ENCODE peak calls at places on chromosomes 11 and 22, in four cellular contexts. H is body of pancreas, Y is PC-9, Z is SK-N-SH. U is an unnamed sample. For H3K4me1, the result is how much of the 10 kb centered on the place peaks cover.

GRCh38 chr22:48188211-48188845 is 1425.9 kb downstream of the TBC1D22A start:
- DNase-seq in H (no peak), Z (no peak), Y (no peak), U (peak)

GRCh38 chr11:66069715-66070603 is at the start of gene PACS1:
- DNase-seq in H (peak), Z (peak), Y (peak), U (peak)

GRCh38 chr11:8719260-8720190 is 36.9 kb downstream of the RPL27A start:
- DNase-seq in Z (no peak), H (peak), Y (peak), U (no peak)

GRCh38 chr11:40274017-40274416 is 1185.4 kb downstream of the LRRC4C start:
- DNase-seq in Z (no peak), Y (no peak), H (no peak), U (no peak)

GRCh38 chr11:114790910-114791309 is 112.6 kb downstream of the NXPE2 start:
- DNase-seq in H (no peak), Z (no peak), Y (no peak), U (no peak)

GRCh38 chr11:74442601-74443000 is 24.7 kb downstream of the KCNE3 start:
- DNase-seq in Z (no peak), H (no peak), Y (no peak), U (no peak)

GRCh38 chr11:45879803-45880685 is 5.4 kb upstream of the MAPK8IP1 start:
- DNase-seq in H (no peak), Z (no peak), Y (no peak), U (no peak)

GRCh38 chr22:43297246-43298061 is 45.7 kb downstream of the SCUBE1 start:
- DNase-seq in Z (no peak), H (no peak), Y (no peak), U (no peak)

GRCh38 chr22:27876684-27877083 is 42.4 kb downstream of the PITPNB start:
- DNase-seq in H (no peak), Y (no peak), Z (no peak), U (no peak)

GRCh38 chr22:44753189-44754042 is 1.0 kb downstream of the ARHGAP8 start:
- DNase-seq in H (peak), Z (no peak), Y (no peak), U (peak)

GRCh38 chr11:62401356-62401755 is 17.5 kb upstream of the SCGB1A1 start:
- DNase-seq in Z (no peak), H (no peak), Y (no peak), U (no peak)
- H3K4me1 ChIP-seq in Z (under half), H (under half), Y (under half), U (under half)

GRCh38 chr11:1445741-1446445 is 40.7 kb downstream of the MOB2 start:
- DNase-seq in Y (no peak), H (no peak), Z (no peak), U (no peak)
- H3K27ac ChIP-seq in Y (no peak), H (no peak), Z (no peak), U (no peak)

GRCh38 chr22:46632646-46633249 is 12.6 kb downstream of the GRAMD4 start:
- DNase-seq in Y (no peak), Z (no peak), H (no peak), U (no peak)

GRCh38 chr22:46635756-46636155 is 15.6 kb downstream of the GRAMD4 start:
- DNase-seq in Y (no peak), H (no peak), Z (no peak), U (peak)

GRCh38 chr22:46631113-46631512 is 10.9 kb downstream of the GRAMD4 start:
- DNase-seq in Z (no peak), H (no peak), Y (no peak), U (no peak)

GRCh38 chr22:46634011-46634699 is 14.0 kb downstream of the GRAMD4 start:
- DNase-seq in H (no peak), Y (no peak), Z (no peak), U (no peak)

GRCh38 chr22:46633334-46633890 is 13.2 kb downstream of the GRAMD4 start:
- DNase-seq in H (no peak), Y (no peak), Z (no peak), U (no peak)
- H3K4me1 ChIP-seq in H (under half), Y (under half), Z (under half), U (under half)

DNA sequence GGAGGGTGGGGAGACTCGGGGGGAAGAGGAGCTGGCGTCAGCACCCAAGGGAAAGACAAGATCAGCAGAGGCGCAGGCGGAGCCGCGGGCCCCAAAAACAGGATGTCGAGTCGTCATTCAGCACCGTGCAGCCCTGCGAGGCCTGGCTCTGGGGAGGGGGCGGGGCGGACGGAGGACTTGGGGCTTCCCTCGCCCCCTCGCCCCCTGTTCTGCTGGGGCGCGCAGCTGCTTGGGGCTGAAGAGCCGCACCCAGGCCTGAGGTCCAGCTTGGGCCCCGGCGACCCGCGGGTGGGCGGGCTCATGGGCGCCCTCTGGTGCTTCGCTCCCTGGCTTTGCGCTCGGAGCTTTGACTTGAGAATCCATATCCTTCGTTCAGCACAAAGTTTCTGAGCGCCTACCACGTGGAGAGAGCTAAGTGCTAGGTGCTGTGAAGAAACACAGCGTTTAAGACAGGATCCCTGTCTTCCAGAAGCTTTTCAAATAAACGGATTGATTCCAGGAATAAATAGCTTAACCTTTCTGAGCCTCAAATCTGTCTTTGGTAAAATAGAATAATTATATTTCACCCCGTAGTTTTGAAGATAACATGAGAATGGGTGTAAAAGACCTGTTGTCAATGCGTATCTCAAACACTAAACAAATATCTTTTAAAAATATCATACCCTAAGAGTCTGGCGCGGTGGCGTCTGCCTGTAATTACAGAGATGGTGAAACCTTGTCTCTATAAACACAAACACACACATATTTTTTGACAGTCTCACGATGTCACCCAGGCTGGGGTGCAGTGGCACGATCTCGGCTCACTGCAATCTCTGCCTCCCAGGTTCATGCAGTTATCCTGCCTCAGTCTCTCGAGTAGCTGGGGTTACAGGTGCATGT is 906 bp upstream of the RHOG start:
- DNase-seq in Z (peak), H (peak), Y (peak), U (peak)
- H3K27ac ChIP-seq in Z (peak), H (peak), Y (peak), U (peak)

DNA sequence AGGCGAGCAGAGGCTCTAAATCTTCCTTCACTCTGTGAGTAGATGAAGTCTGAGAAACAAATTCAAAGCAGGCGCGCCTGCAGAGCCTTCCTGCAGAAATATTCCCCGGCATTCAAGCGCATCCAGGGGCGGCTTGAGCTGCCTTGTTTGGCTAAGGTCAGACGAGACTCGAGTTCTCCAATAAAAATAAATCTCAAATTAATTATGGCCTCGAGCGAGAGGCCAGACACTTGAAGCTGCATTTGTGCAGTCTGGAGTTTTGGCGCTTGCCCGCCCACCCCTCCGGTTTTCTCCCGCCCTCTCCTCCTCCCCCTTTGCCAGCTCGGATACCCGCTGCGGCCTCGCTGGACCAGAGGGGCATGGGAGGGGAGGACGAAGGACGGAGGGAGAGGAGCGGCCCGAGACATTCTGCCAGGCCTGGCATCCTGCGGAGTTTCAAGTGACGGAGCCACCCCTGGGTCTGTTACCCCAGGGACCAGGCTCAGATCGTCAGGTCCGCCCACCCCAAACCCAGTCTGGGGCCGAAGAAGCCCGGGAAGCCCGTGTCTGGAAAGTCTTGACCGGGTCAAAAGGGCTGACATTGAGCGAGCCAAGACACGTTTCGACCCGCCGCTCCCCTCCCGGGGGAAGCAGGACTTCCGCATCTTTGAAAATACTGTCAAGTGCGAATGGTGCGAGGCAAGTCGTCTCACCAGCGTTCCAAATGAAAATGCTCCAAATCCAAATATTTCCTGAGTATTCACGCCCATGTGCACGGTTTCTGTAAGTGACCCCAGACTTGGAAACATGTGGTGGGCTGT is 3.7 kb upstream of the FLI1 start:
- DNase-seq in Z (peak), Y (no peak), H (no peak), U (peak)
- H3K4me1 ChIP-seq in Z (under half), Y (under half), H (half or more), U (under half)

DNA sequence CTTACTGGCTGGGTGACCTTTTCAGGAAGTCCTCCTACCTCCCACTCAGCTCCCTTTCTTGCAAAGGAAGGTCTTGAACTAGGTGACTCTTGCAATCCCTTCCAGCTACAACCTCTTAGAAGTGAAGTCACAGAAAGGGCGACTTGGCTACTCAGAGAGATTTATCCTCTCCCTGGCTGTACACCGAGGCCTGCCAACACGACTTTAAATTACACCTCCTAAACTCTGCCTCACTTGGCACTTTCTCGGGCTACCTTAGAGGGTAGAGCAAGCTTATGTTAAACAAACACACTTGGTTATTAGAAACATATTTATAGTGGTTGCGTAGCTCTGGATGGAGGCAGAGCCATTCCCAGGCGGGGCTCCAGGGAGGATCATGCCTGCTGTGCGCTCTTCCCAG is 358.4 kb downstream of the BUD13 start:
- DNase-seq in H (no peak), Z (no peak), Y (no peak), U (no peak)
- H3K27ac ChIP-seq in H (no peak), Z (no peak), Y (no peak), U (peak)

DNA sequence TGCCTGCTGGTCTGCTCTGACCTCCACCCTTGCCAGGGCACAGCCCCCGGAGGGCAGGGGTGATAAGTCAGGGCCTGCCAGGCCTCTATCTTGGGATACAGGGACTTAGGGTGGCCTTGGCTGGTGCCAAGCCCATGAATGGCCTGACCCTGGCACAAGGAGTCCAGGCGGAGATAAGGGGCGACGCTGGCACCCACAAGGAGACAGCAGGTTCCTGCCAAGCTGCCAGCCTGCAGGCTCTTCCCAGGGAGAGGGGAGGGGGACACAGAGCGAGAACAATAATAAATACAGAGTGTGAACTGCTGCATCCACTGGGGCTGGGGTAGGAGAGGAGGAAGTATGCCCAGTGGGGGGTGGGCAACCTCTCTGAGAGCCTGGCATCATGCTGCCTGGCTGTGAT is 978 bp downstream of the CSDC2 start:
- DNase-seq in H (peak), Y (no peak), Z (no peak), U (peak)
- H3K4me1 ChIP-seq in H (half or more), Y (under half), Z (under half), U (under half)

DNA sequence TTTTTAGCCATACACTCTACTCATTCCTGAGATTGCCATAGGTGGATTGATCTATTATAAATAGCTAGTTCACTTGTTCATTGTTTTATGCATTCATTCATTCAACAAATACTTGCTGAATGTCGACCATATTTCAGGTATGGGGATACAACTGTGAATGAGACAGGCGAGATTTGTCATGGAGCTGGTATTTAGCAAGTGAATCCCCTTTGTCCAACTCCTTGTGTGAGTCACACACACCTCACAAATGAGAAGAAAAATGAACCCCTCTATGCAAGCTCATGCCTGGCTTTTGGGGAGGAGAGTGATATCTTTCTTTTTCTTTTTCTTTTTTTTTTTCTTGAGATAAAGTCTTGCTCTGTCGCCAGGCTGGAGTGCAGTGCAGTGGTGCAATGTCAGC is 1.8 kb upstream of the AMPD3 start:
- DNase-seq in Z (no peak), Y (no peak), H (no peak), U (no peak)
- H3K27ac ChIP-seq in Z (no peak), Y (no peak), H (no peak), U (no peak)

GRCh38 chr11:113574586-113574985 is 99.4 kb upstream of the DRD2 start:
- DNase-seq in H (no peak), Z (no peak), Y (no peak), U (peak)
- H3K4me1 ChIP-seq in H (under half), Z (under half), Y (under half), U (under half)

DNA sequence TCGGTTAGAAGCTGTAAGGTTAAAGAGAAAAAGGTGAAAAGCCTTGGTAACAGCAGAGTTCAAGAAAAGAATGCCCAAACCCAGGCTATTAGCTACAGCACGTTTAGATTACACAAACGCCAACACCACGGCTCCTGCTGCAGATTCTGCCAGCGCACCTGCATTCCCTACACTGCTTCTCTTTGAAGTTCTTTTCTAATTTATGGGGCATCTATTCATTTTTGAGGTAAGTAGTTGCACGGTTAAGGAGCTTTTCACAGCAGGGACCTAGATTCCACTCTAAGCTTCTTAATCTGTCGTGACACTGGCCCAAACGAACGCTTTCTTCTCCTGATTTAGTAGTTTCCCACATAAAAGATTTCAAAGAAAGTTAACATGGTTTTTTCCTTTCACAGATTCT is 38.0 kb upstream of the CHKA start:
- DNase-seq in H (no peak), Z (no peak), Y (no peak), U (no peak)
- H3K27ac ChIP-seq in H (no peak), Z (no peak), Y (no peak), U (no peak)

U was measured in endodermal cell.